ENCODE peak calls at places on chromosomes 13 and 19, in seven cellular contexts. One of them, this sample, is unnamed.

GRCh38 chr13:83117046-83117445 is 765.2 kb downstream of the SLITRK1 start:
- DNase-seq in heart right ventricle: no peak
- DNase-seq in AG08395: no peak
- DNase-seq in HEK293T: no peak
- DNase-seq in ureter: no peak
- DNase-seq in LNCaP clone FGC: no peak
- DNase-seq in cardiac fibroblast: no peak
- DNase-seq in this sample: no peak

GRCh38 chr19:53917356-53917755 is 8.3 kb downstream of the CACNG7 start:
- DNase-seq in ureter: no peak
- DNase-seq in heart right ventricle: no peak
- DNase-seq in cardiac fibroblast: no peak
- DNase-seq in HEK293T: no peak
- DNase-seq in AG08395: no peak
- DNase-seq in LNCaP clone FGC: no peak
- DNase-seq in this sample: no peak

GRCh38 chr13:37657134-37657533 is 58.6 kb upstream of the POSTN start:
- DNase-seq in ureter: no peak
- DNase-seq in AG08395: peak
- DNase-seq in cardiac fibroblast: peak
- DNase-seq in LNCaP clone FGC: no peak
- DNase-seq in HEK293T: no peak
- DNase-seq in heart right ventricle: no peak
- DNase-seq in this sample: no peak

GRCh38 chr13:23673354-23673753 is 103.1 kb downstream of the TNFRSF19 start:
- DNase-seq in LNCaP clone FGC: no peak
- DNase-seq in HEK293T: no peak
- DNase-seq in heart right ventricle: peak
- DNase-seq in AG08395: peak
- DNase-seq in ureter: no peak
- DNase-seq in cardiac fibroblast: peak
- DNase-seq in this sample: no peak

GRCh38 chr13:23380534-23380933 is 53.0 kb downstream of the SACS start:
- DNase-seq in heart right ventricle: no peak
- DNase-seq in cardiac fibroblast: peak
- DNase-seq in HEK293T: no peak
- DNase-seq in LNCaP clone FGC: no peak
- DNase-seq in AG08395: no peak
- DNase-seq in ureter: no peak
- DNase-seq in this sample: no peak

GRCh38 chr13:49214917-49215376 is 5.2 kb upstream of the MLNR start:
- DNase-seq in ureter: no peak
- DNase-seq in LNCaP clone FGC: peak
- DNase-seq in heart right ventricle: no peak
- DNase-seq in cardiac fibroblast: peak
- DNase-seq in HEK293T: no peak
- DNase-seq in AG08395: peak
- DNase-seq in this sample: peak

GRCh38 chr13:114099191-114099590 is 33.2 kb downstream of the RASA3 start:
- DNase-seq in cardiac fibroblast: peak
- DNase-seq in ureter: peak
- DNase-seq in heart right ventricle: peak
- DNase-seq in HEK293T: peak
- DNase-seq in LNCaP clone FGC: peak
- DNase-seq in AG08395: peak
- DNase-seq in this sample: peak

GRCh38 chr13:100464006-100464405 is 124.6 kb downstream of the GGACT start:
- DNase-seq in AG08395: no peak
- DNase-seq in HEK293T: no peak
- DNase-seq in ureter: no peak
- DNase-seq in heart right ventricle: no peak
- DNase-seq in cardiac fibroblast: no peak
- DNase-seq in LNCaP clone FGC: no peak
- DNase-seq in this sample: no peak

GRCh38 chr13:110132178-110132975 is 174.6 kb downstream of the COL4A1 start:
- DNase-seq in heart right ventricle: no peak
- DNase-seq in cardiac fibroblast: peak
- DNase-seq in ureter: no peak
- DNase-seq in AG08395: no peak
- DNase-seq in HEK293T: no peak
- DNase-seq in LNCaP clone FGC: no peak
- DNase-seq in this sample: no peak

GRCh38 chr13:45195421-45195820 is 5.4 kb downstream of the KCTD4 start:
- DNase-seq in heart right ventricle: no peak
- DNase-seq in HEK293T: no peak
- DNase-seq in LNCaP clone FGC: no peak
- DNase-seq in cardiac fibroblast: no peak
- DNase-seq in ureter: no peak
- DNase-seq in AG08395: no peak
- DNase-seq in this sample: no peak

GRCh38 chr19:34171539-34171876 is 796 bp upstream of the LSM14A start:
- DNase-seq in HEK293T: no peak
- DNase-seq in LNCaP clone FGC: no peak
- DNase-seq in AG08395: peak
- DNase-seq in ureter: no peak
- DNase-seq in cardiac fibroblast: peak
- DNase-seq in heart right ventricle: no peak
- DNase-seq in this sample: peak

GRCh38 chr13:27450921-27451461 is 627 bp upstream of the MTIF3 start:
- DNase-seq in HEK293T: peak
- DNase-seq in LNCaP clone FGC: peak
- DNase-seq in cardiac fibroblast: peak
- DNase-seq in heart right ventricle: peak
- DNase-seq in AG08395: peak
- DNase-seq in ureter: peak
- DNase-seq in this sample: peak

GRCh38 chr19:49951806-49952474 is 9.0 kb downstream of the SIGLEC11 start:
- DNase-seq in HEK293T: no peak
- DNase-seq in LNCaP clone FGC: no peak
- DNase-seq in AG08395: no peak
- DNase-seq in ureter: no peak
- DNase-seq in cardiac fibroblast: no peak
- DNase-seq in heart right ventricle: no peak
- DNase-seq in this sample: no peak

GRCh38 chr19:18588611-18589379 is at the start of gene REX1BD:
- DNase-seq in HEK293T: peak
- DNase-seq in heart right ventricle: peak
- DNase-seq in cardiac fibroblast: peak
- DNase-seq in LNCaP clone FGC: peak
- DNase-seq in AG08395: peak
- DNase-seq in ureter: peak
- DNase-seq in this sample: peak

GRCh38 chr19:21440321-21440720 is 43.4 kb downstream of the ZNF493 start:
- DNase-seq in LNCaP clone FGC: no peak
- DNase-seq in AG08395: no peak
- DNase-seq in HEK293T: no peak
- DNase-seq in cardiac fibroblast: no peak
- DNase-seq in heart right ventricle: no peak
- DNase-seq in ureter: no peak
- DNase-seq in this sample: no peak

GRCh38 chr19:1503089-1503924 is 9.5 kb downstream of the ADAMTSL5 start:
- DNase-seq in cardiac fibroblast: peak
- DNase-seq in ureter: no peak
- DNase-seq in heart right ventricle: no peak
- DNase-seq in HEK293T: peak
- DNase-seq in AG08395: peak
- DNase-seq in LNCaP clone FGC: no peak
- DNase-seq in this sample: peak

GRCh38 chr19:16588089-16588823 is 16.0 kb upstream of the SLC35E1 start:
- DNase-seq in ureter: no peak
- DNase-seq in HEK293T: no peak
- DNase-seq in LNCaP clone FGC: no peak
- DNase-seq in heart right ventricle: no peak
- DNase-seq in AG08395: no peak
- DNase-seq in cardiac fibroblast: peak
- DNase-seq in this sample: peak

GRCh38 chr13:110713981-110714797 is 689 bp downstream of the ING1 start:
- DNase-seq in heart right ventricle: peak
- DNase-seq in cardiac fibroblast: peak
- DNase-seq in AG08395: no peak
- DNase-seq in HEK293T: no peak
- DNase-seq in ureter: peak
- DNase-seq in LNCaP clone FGC: no peak
- DNase-seq in this sample: peak

GRCh38 chr19:21484631-21485030 is 20.8 kb upstream of the ZNF429 start:
- DNase-seq in cardiac fibroblast: no peak
- DNase-seq in LNCaP clone FGC: no peak
- DNase-seq in AG08395: no peak
- DNase-seq in ureter: no peak
- DNase-seq in HEK293T: no peak
- DNase-seq in heart right ventricle: no peak
- DNase-seq in this sample: no peak

GRCh38 chr13:43134896-43135295 is 111.5 kb downstream of the DNAJC15 start:
- DNase-seq in ureter: no peak
- DNase-seq in heart right ventricle: no peak
- DNase-seq in HEK293T: no peak
- DNase-seq in LNCaP clone FGC: no peak
- DNase-seq in AG08395: no peak
- DNase-seq in cardiac fibroblast: no peak
- DNase-seq in this sample: no peak

GRCh38 chr19:52527954-52528326 is 472 bp downstream of the ZNF808 start:
- DNase-seq in AG08395: peak
- DNase-seq in cardiac fibroblast: no peak
- DNase-seq in LNCaP clone FGC: no peak
- DNase-seq in HEK293T: no peak
- DNase-seq in ureter: no peak
- DNase-seq in heart right ventricle: no peak
- DNase-seq in this sample: no peak

GRCh38 chr13:46154136-46154854 is 27.7 kb downstream of the LCP1 start:
- DNase-seq in heart right ventricle: no peak
- DNase-seq in AG08395: no peak
- DNase-seq in HEK293T: no peak
- DNase-seq in LNCaP clone FGC: no peak
- DNase-seq in ureter: no peak
- DNase-seq in cardiac fibroblast: peak
- DNase-seq in this sample: no peak

GRCh38 chr19:29418106-29418684 is 107.6 kb upstream of the VSTM2B start:
- DNase-seq in HEK293T: no peak
- DNase-seq in ureter: no peak
- DNase-seq in heart right ventricle: no peak
- DNase-seq in cardiac fibroblast: no peak
- DNase-seq in LNCaP clone FGC: no peak
- DNase-seq in AG08395: no peak
- DNase-seq in this sample: no peak

GRCh38 chr13:75226755-75227435 is 255.1 kb downstream of the TBC1D4 start:
- DNase-seq in AG08395: peak
- DNase-seq in LNCaP clone FGC: no peak
- DNase-seq in cardiac fibroblast: peak
- DNase-seq in ureter: no peak
- DNase-seq in heart right ventricle: no peak
- DNase-seq in HEK293T: no peak
- DNase-seq in this sample: no peak

GRCh38 chr19:11263726-11264125 is 1.4 kb upstream of the DOCK6 start:
- DNase-seq in heart right ventricle: no peak
- DNase-seq in ureter: no peak
- DNase-seq in HEK293T: no peak
- DNase-seq in cardiac fibroblast: no peak
- DNase-seq in LNCaP clone FGC: no peak
- DNase-seq in AG08395: no peak
- DNase-seq in this sample: no peak

GRCh38 chr19:34926685-34927375 is at the start of gene ZNF30:
- DNase-seq in heart right ventricle: peak
- DNase-seq in LNCaP clone FGC: peak
- DNase-seq in AG08395: peak
- DNase-seq in ureter: peak
- DNase-seq in cardiac fibroblast: peak
- DNase-seq in HEK293T: peak
- DNase-seq in this sample: peak

GRCh38 chr13:31225998-31226675 is 26.4 kb downstream of the B3GLCT start:
- DNase-seq in ureter: no peak
- DNase-seq in AG08395: no peak
- DNase-seq in cardiac fibroblast: no peak
- DNase-seq in heart right ventricle: no peak
- DNase-seq in HEK293T: no peak
- DNase-seq in LNCaP clone FGC: no peak
- DNase-seq in this sample: no peak

GRCh38 chr13:23578411-23579071 is 8.3 kb downstream of the TNFRSF19 start:
- DNase-seq in AG08395: peak
- DNase-seq in heart right ventricle: peak
- DNase-seq in LNCaP clone FGC: no peak
- DNase-seq in ureter: peak
- DNase-seq in HEK293T: peak
- DNase-seq in cardiac fibroblast: peak
- DNase-seq in this sample: peak

GRCh38 chr19:50817941-50818858 is 5.4 kb downstream of the KLK1 start:
- DNase-seq in cardiac fibroblast: no peak
- DNase-seq in HEK293T: peak
- DNase-seq in AG08395: peak
- DNase-seq in heart right ventricle: peak
- DNase-seq in ureter: no peak
- DNase-seq in LNCaP clone FGC: no peak
- DNase-seq in this sample: peak

This sample was measured in GM10248.